ENCODE peak calls at places on chromosome 21, in seven cellular contexts. One of them, this sample, is unnamed.

GRCh38 chr21:30444204-30444603 is 4.1 kb downstream of the KRTAP15-1 start:
- DNase-seq in Peyer's patch: no peak
- DNase-seq in neural progenitor cell: peak; percentile 18
- DNase-seq in lower lobe of right lung: no peak
- DNase-seq in heart right ventricle: no peak
- DNase-seq in HCT116: no peak
- DNase-seq in testis: no peak
- DNase-seq in this sample: no peak

GRCh38 chr21:15894596-15894995 is 164.8 kb downstream of the USP25 start:
- DNase-seq in heart right ventricle: no peak
- DNase-seq in testis: no peak
- DNase-seq in lower lobe of right lung: no peak
- DNase-seq in neural progenitor cell: no peak
- DNase-seq in HCT116: no peak
- DNase-seq in Peyer's patch: no peak
- DNase-seq in this sample: peak; percentile 51

GRCh38 chr21:46377789-46378188 is 53.8 kb downstream of the PCNT start:
- DNase-seq in neural progenitor cell: no peak
- DNase-seq in heart right ventricle: no peak
- DNase-seq in HCT116: no peak
- DNase-seq in Peyer's patch: no peak
- DNase-seq in lower lobe of right lung: no peak
- DNase-seq in testis: no peak
- DNase-seq in this sample: no peak

GRCh38 chr21:40516336-40516735 is 330.6 kb downstream of the DSCAM start:
- DNase-seq in lower lobe of right lung: no peak
- DNase-seq in neural progenitor cell: peak; percentile 23
- DNase-seq in Peyer's patch: no peak
- DNase-seq in heart right ventricle: no peak
- DNase-seq in HCT116: no peak
- DNase-seq in testis: peak; percentile 90
- DNase-seq in this sample: no peak

GRCh38 chr21:17466166-17466565 is 46.7 kb upstream of the CXADR start:
- DNase-seq in neural progenitor cell: no peak
- DNase-seq in Peyer's patch: no peak
- DNase-seq in lower lobe of right lung: no peak
- DNase-seq in HCT116: no peak
- DNase-seq in testis: no peak
- DNase-seq in heart right ventricle: no peak
- DNase-seq in this sample: peak; percentile 74

GRCh38 chr21:28427356-28428022 is 565.2 kb downstream of the LTN1 start:
- DNase-seq in heart right ventricle: no peak
- DNase-seq in lower lobe of right lung: no peak
- DNase-seq in Peyer's patch: no peak
- DNase-seq in neural progenitor cell: no peak
- DNase-seq in testis: no peak
- DNase-seq in HCT116: no peak
- DNase-seq in this sample: peak; percentile 61

GRCh38 chr21:44258056-44258725 is 3.5 kb downstream of the DNMT3L start:
- DNase-seq in heart right ventricle: no peak
- DNase-seq in lower lobe of right lung: no peak
- DNase-seq in testis: no peak
- DNase-seq in neural progenitor cell: no peak
- DNase-seq in HCT116: no peak
- DNase-seq in Peyer's patch: no peak
- DNase-seq in this sample: no peak

GRCh38 chr21:28133116-28133515 is 859.6 kb downstream of the LTN1 start:
- DNase-seq in Peyer's patch: no peak
- DNase-seq in testis: no peak
- DNase-seq in heart right ventricle: no peak
- DNase-seq in HCT116: no peak
- DNase-seq in lower lobe of right lung: no peak
- DNase-seq in neural progenitor cell: no peak
- DNase-seq in this sample: no peak

GRCh38 chr21:43924421-43925095 is 59.5 kb downstream of the AGPAT3 start:
- DNase-seq in lower lobe of right lung: peak; percentile 43
- DNase-seq in neural progenitor cell: no peak
- DNase-seq in Peyer's patch: no peak
- DNase-seq in HCT116: no peak
- DNase-seq in heart right ventricle: no peak
- DNase-seq in testis: no peak
- DNase-seq in this sample: no peak

GRCh38 chr21:43938751-43939442 is 73.2 kb upstream of the TRAPPC10 start:
- DNase-seq in neural progenitor cell: peak; percentile 93
- DNase-seq in HCT116: peak; percentile 27
- DNase-seq in lower lobe of right lung: peak; percentile 89
- DNase-seq in testis: peak; percentile 86
- DNase-seq in heart right ventricle: peak; percentile 78
- DNase-seq in Peyer's patch: peak; percentile 94
- DNase-seq in this sample: peak; percentile 87

GRCh38 chr21:22743085-22743484 is 1744.9 kb downstream of the NCAM2 start:
- DNase-seq in testis: no peak
- DNase-seq in HCT116: no peak
- DNase-seq in neural progenitor cell: no peak
- DNase-seq in Peyer's patch: no peak
- DNase-seq in lower lobe of right lung: no peak
- DNase-seq in heart right ventricle: no peak
- DNase-seq in this sample: no peak

GRCh38 chr21:43708745-43709381 is 10.1 kb upstream of the PDXK start:
- DNase-seq in testis: no peak
- DNase-seq in lower lobe of right lung: no peak
- DNase-seq in neural progenitor cell: no peak
- DNase-seq in Peyer's patch: no peak
- DNase-seq in HCT116: no peak
- DNase-seq in heart right ventricle: no peak
- DNase-seq in this sample: no peak

GRCh38 chr21:31030367-31031106 is 7.7 kb downstream of the KRTAP19-8 start:
- DNase-seq in neural progenitor cell: no peak
- DNase-seq in testis: no peak
- DNase-seq in lower lobe of right lung: no peak
- DNase-seq in HCT116: no peak
- DNase-seq in heart right ventricle: no peak
- DNase-seq in Peyer's patch: no peak
- DNase-seq in this sample: no peak

GRCh38 chr21:22490044-22490443 is 1491.8 kb downstream of the NCAM2 start:
- DNase-seq in neural progenitor cell: no peak
- DNase-seq in lower lobe of right lung: no peak
- DNase-seq in heart right ventricle: no peak
- DNase-seq in testis: no peak
- DNase-seq in HCT116: no peak
- DNase-seq in Peyer's patch: no peak
- DNase-seq in this sample: no peak

GRCh38 chr21:30439975-30440374 is at the start of gene KRTAP15-1:
- DNase-seq in Peyer's patch: no peak
- DNase-seq in lower lobe of right lung: no peak
- DNase-seq in testis: no peak
- DNase-seq in HCT116: no peak
- DNase-seq in heart right ventricle: no peak
- DNase-seq in neural progenitor cell: no peak
- DNase-seq in this sample: no peak

GRCh38 chr21:17949395-17949794 is 130.2 kb upstream of the C21orf91 start:
- DNase-seq in testis: no peak
- DNase-seq in Peyer's patch: no peak
- DNase-seq in lower lobe of right lung: no peak
- DNase-seq in neural progenitor cell: no peak
- DNase-seq in HCT116: no peak
- DNase-seq in heart right ventricle: no peak
- DNase-seq in this sample: no peak

GRCh38 chr21:17529648-17530047 is 16.8 kb downstream of the CXADR start:
- DNase-seq in heart right ventricle: no peak
- DNase-seq in testis: no peak
- DNase-seq in HCT116: no peak
- DNase-seq in lower lobe of right lung: no peak
- DNase-seq in Peyer's patch: no peak
- DNase-seq in neural progenitor cell: no peak
- DNase-seq in this sample: no peak

GRCh38 chr21:44050276-44050675 is 38.2 kb downstream of the TRAPPC10 start:
- DNase-seq in testis: no peak
- DNase-seq in lower lobe of right lung: peak; percentile 63
- DNase-seq in heart right ventricle: no peak
- DNase-seq in neural progenitor cell: no peak
- DNase-seq in Peyer's patch: no peak
- DNase-seq in HCT116: no peak
- DNase-seq in this sample: no peak

GRCh38 chr21:44298301-44298700 is 1.6 kb upstream of the PFKL start:
- DNase-seq in Peyer's patch: no peak
- DNase-seq in HCT116: no peak
- DNase-seq in neural progenitor cell: no peak
- DNase-seq in testis: no peak
- DNase-seq in lower lobe of right lung: no peak
- DNase-seq in heart right ventricle: no peak
- DNase-seq in this sample: peak; percentile 32

GRCh38 chr21:33478182-33478581 is 1.6 kb downstream of the TMEM50B start:
- DNase-seq in lower lobe of right lung: no peak
- DNase-seq in heart right ventricle: no peak
- DNase-seq in HCT116: no peak
- DNase-seq in Peyer's patch: no peak
- DNase-seq in neural progenitor cell: no peak
- DNase-seq in testis: no peak
- DNase-seq in this sample: no peak

GRCh38 chr21:43195131-43196021 is 26.6 kb downstream of the CRYAA start:
- DNase-seq in neural progenitor cell: no peak
- DNase-seq in heart right ventricle: peak; percentile 71
- DNase-seq in lower lobe of right lung: no peak
- DNase-seq in HCT116: no peak
- DNase-seq in Peyer's patch: peak; percentile 32
- DNase-seq in testis: peak; percentile 44
- DNase-seq in this sample: no peak

GRCh38 chr21:18663663-18664062 is 260.1 kb upstream of the TMPRSS15 start:
- DNase-seq in lower lobe of right lung: no peak
- DNase-seq in testis: no peak
- DNase-seq in HCT116: no peak
- DNase-seq in Peyer's patch: no peak
- DNase-seq in neural progenitor cell: no peak
- DNase-seq in heart right ventricle: no peak
- DNase-seq in this sample: no peak

GRCh38 chr21:27841084-27841483 is 874.2 kb upstream of the ADAMTS5 start:
- DNase-seq in lower lobe of right lung: no peak
- DNase-seq in testis: no peak
- DNase-seq in heart right ventricle: no peak
- DNase-seq in HCT116: no peak
- DNase-seq in Peyer's patch: no peak
- DNase-seq in neural progenitor cell: no peak
- DNase-seq in this sample: no peak

GRCh38 chr21:14766241-14766640 is 220.1 kb upstream of the SAMSN1 start:
- DNase-seq in heart right ventricle: no peak
- DNase-seq in HCT116: peak; percentile 7
- DNase-seq in testis: no peak
- DNase-seq in lower lobe of right lung: no peak
- DNase-seq in neural progenitor cell: peak; percentile 10
- DNase-seq in Peyer's patch: no peak
- DNase-seq in this sample: no peak

DNA sequence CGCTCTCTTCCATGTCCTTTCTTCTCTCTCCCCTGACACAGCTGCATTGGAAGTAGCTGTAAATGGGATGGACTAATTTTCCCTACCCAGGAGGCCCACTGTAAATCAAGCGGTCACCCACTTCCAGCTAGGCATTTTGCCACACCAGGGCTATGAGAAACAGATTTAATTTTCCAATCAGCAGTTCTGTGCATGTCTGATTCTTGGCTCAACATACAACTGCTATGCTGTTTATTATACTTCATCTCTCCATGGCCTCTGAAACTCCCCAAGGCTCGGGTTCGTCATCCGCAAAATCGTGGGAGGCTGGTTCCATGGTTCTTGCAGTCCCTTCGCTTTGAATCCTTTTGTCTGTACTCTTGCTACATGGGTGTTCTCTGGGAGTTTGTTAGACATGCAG is 190.3 kb downstream of the GABPA start:
- DNase-seq in neural progenitor cell: no peak
- DNase-seq in HCT116: no peak
- DNase-seq in Peyer's patch: no peak
- DNase-seq in lower lobe of right lung: no peak
- DNase-seq in heart right ventricle: no peak
- DNase-seq in testis: no peak
- DNase-seq in this sample: no peak
- H3K27ac ChIP-seq in neural progenitor cell: no peak overlapping the region
- H3K27ac ChIP-seq in HCT116: no peak overlapping the region
- H3K27ac ChIP-seq in Peyer's patch: no peak overlapping the region
- H3K27ac ChIP-seq in lower lobe of right lung: no peak overlapping the region
- H3K27ac ChIP-seq in heart right ventricle: peak overlapping the region; percentile 56
- H3K27ac ChIP-seq in testis: peak overlapping the region; percentile 37
- H3K27ac ChIP-seq in this sample: no peak overlapping the region

DNA sequence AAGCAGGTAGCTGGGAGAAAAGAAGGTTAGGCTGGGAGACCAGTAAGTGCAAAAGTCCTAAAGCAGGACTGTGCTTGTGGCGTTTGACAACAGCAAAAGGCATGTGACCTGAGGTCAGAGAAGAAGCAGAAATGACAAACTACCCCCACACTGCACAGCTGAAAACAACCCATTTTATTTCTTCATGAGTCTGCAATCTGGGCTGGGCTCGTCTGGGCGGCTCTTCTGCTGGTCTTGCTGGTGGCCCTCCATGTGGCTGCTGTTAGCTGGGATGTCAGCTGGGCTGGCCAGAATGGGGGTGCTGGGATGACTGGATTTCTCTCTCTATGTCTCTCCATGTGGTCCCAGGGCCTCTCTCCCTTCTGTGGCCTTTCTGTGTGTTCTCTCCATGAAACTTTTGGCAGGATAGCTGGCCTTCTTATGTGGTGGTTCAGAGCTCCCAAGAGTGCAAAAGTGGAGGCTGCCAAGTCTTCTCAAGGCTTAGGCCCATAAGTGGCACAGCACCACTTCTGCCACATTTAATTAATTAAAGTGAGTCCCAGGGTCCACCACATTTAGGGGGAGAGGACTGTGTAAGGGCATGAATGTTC is 128.6 kb downstream of the RIPK4 start:
- DNase-seq in heart right ventricle: no peak
- DNase-seq in neural progenitor cell: no peak
- DNase-seq in testis: no peak
- DNase-seq in Peyer's patch: no peak
- DNase-seq in HCT116: no peak
- DNase-seq in lower lobe of right lung: no peak
- DNase-seq in this sample: no peak
- H3K4me1 ChIP-seq in heart right ventricle: peaks cover 27% of the 10 kb centered on the region
- H3K4me1 ChIP-seq in neural progenitor cell: no peaks in the 10 kb centered on the region
- H3K4me1 ChIP-seq in testis: no peaks in the 10 kb centered on the region
- H3K4me1 ChIP-seq in Peyer's patch: peaks cover 15% of the 10 kb centered on the region
- H3K4me1 ChIP-seq in HCT116: no peaks in the 10 kb centered on the region
- H3K4me1 ChIP-seq in lower lobe of right lung: no peaks in the 10 kb centered on the region
- H3K4me1 ChIP-seq in this sample: peaks cover 32% of the 10 kb centered on the region

GRCh38 chr21:38954450-38955059 is 148.8 kb downstream of the ETS2 start:
- DNase-seq in neural progenitor cell: no peak
- DNase-seq in heart right ventricle: no peak
- DNase-seq in Peyer's patch: no peak
- DNase-seq in HCT116: no peak
- DNase-seq in testis: no peak
- DNase-seq in lower lobe of right lung: no peak
- DNase-seq in this sample: no peak
- H3K27ac ChIP-seq in neural progenitor cell: no peak overlapping the region
- H3K27ac ChIP-seq in heart right ventricle: no peak overlapping the region
- H3K27ac ChIP-seq in Peyer's patch: no peak overlapping the region
- H3K27ac ChIP-seq in HCT116: no peak overlapping the region
- H3K27ac ChIP-seq in testis: no peak overlapping the region
- H3K27ac ChIP-seq in lower lobe of right lung: no peak overlapping the region
- H3K27ac ChIP-seq in this sample: no peak overlapping the region

DNA sequence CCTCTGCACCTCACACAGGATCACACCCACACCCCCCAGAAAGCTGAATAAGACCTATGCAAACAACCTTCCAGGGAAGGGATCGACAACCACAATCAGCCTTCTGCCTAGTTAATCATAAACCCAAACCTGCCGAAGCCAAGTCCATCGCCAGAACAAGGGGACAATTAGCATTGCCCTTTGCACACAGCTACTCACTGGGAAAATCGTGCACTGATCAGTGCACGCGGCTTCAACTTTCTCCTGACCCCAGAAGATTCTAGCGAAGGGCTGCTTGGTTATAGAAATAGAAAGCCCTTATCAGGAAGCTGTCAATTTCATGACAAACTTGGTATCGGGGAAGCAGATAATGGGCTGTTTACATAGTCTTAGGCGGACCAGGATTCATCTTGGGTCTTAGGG is 29.5 kb downstream of the RUNX1 start:
- DNase-seq in testis: no peak
- DNase-seq in neural progenitor cell: no peak
- DNase-seq in lower lobe of right lung: no peak
- DNase-seq in HCT116: no peak
- DNase-seq in heart right ventricle: no peak
- DNase-seq in Peyer's patch: peak; percentile 81
- DNase-seq in this sample: no peak
- H3K4me1 ChIP-seq in testis: no peaks in the 10 kb centered on the region
- H3K4me1 ChIP-seq in neural progenitor cell: no peaks in the 10 kb centered on the region
- H3K4me1 ChIP-seq in lower lobe of right lung: no peaks in the 10 kb centered on the region
- H3K4me1 ChIP-seq in HCT116: peaks cover 3% of the 10 kb centered on the region
- H3K4me1 ChIP-seq in heart right ventricle: no peaks in the 10 kb centered on the region
- H3K4me1 ChIP-seq in Peyer's patch: peaks cover 47% of the 10 kb centered on the region
- H3K4me1 ChIP-seq in this sample: peaks cover 4% of the 10 kb centered on the region

This sample was measured in GM23248.